ENCODE peak calls at places on chromosomes 12 and 14, in eight cellular contexts. M is sigmoid colon; Z is OCI-LY7; B is adipocyte; U is mucosa of descending colon; X is effector memory CD4-positive, alpha-beta T cell; R is heart right ventricle; E is IMR-90. F is an unnamed sample.

GRCh38 chr14:96100171-96101064 is 61.3 kb downstream of the C14orf132 start:
- DNase-seq in M (peak), Z (peak), B (peak), U (no peak), X (no peak), R (peak), E (peak), F (peak)

GRCh38 chr12:53989227-53990113 is 4.5 kb downstream of the HOXC10 start:
- DNase-seq in M (no peak), Z (peak), B (peak), U (peak), X (no peak), R (no peak), E (peak), F (peak)

GRCh38 chr14:64682173-64682710 is 22.0 kb upstream of the PLEKHG3 start:
- DNase-seq in M (peak), Z (no peak), B (peak), U (peak), X (no peak), R (peak), E (peak), F (peak)

GRCh38 chr12:15199886-15200285 is 21.3 kb downstream of the RERG start:
- DNase-seq in M (no peak), Z (no peak), B (no peak), U (no peak), X (no peak), R (no peak), E (no peak), F (no peak)

GRCh38 chr12:92438641-92439396 is 264.0 kb upstream of the PLEKHG7 start:
- DNase-seq in M (no peak), Z (no peak), B (peak), U (no peak), X (no peak), R (no peak), E (no peak), F (no peak)

GRCh38 chr12:118334939-118335567 is 37.7 kb downstream of the TAOK3 start:
- DNase-seq in M (no peak), Z (no peak), B (no peak), U (no peak), X (no peak), R (no peak), E (no peak), F (peak)

GRCh38 chr12:52975820-52976573 is 27.1 kb downstream of the KRT18 start:
- DNase-seq in M (no peak), Z (no peak), B (no peak), U (peak), X (no peak), R (peak), E (peak), F (peak)

GRCh38 chr12:10392394-10392930 is 2.6 kb upstream of the KLRK1 start:
- DNase-seq in M (peak), Z (peak), B (peak), U (no peak), X (no peak), R (peak), E (peak), F (peak)

GRCh38 chr12:121579190-121579791 is 1.5 kb downstream of the KDM2B start:
- DNase-seq in M (peak), Z (peak), B (peak), U (peak), X (peak), R (peak), E (no peak), F (no peak)

GRCh38 chr12:117718559-117718958 is 250.2 kb downstream of the KSR2 start:
- DNase-seq in M (no peak), Z (no peak), B (no peak), U (no peak), X (no peak), R (peak), E (no peak), F (no peak)

GRCh38 chr12:111287125-111287900 is 81.6 kb downstream of the PHETA1 start:
- DNase-seq in M (no peak), Z (no peak), B (no peak), U (no peak), X (no peak), R (no peak), E (no peak), F (no peak)

GRCh38 chr14:104460920-104461651 is 118.5 kb upstream of the C14orf180 start:
- DNase-seq in M (no peak), Z (no peak), B (peak), U (no peak), X (no peak), R (no peak), E (no peak), F (no peak)
- H3K4me3 ChIP-seq in M (no peak), Z (no peak), B (no peak), U (no peak), X (no peak), R (peak), E (no peak), F (no peak)

GRCh38 chr12:124569375-124570148 is 2.1 kb upstream of the NCOR2 start:
- DNase-seq in M (no peak), Z (no peak), B (no peak), U (no peak), X (no peak), R (no peak), E (no peak), F (peak)
- H3K4me3 ChIP-seq in M (no peak), Z (no peak), B (no peak), U (no peak), X (no peak), R (no peak), E (no peak), F (no peak)

GRCh38 chr12:114409796-114410520 is 4.0 kb upstream of the TBX5 start:
- DNase-seq in M (no peak), Z (no peak), B (no peak), U (no peak), X (no peak), R (no peak), E (peak), F (no peak)
- H3K4me3 ChIP-seq in M (no peak), Z (no peak), B (peak), U (no peak), X (no peak), R (peak), E (peak), F (no peak)

GRCh38 chr12:89058393-89058792 is 293.9 kb downstream of the DUSP6 start:
- DNase-seq in M (no peak), Z (no peak), B (no peak), U (no peak), X (no peak), R (no peak), E (no peak), F (no peak)

GRCh38 chr12:89062996-89063395 is 289.3 kb downstream of the DUSP6 start:
- DNase-seq in M (no peak), Z (no peak), B (no peak), U (no peak), X (no peak), R (no peak), E (no peak), F (no peak)

GRCh38 chr12:89060133-89060532 is 292.2 kb downstream of the DUSP6 start:
- DNase-seq in M (no peak), Z (no peak), B (no peak), U (no peak), X (no peak), R (no peak), E (peak), F (peak)

GRCh38 chr12:89059721-89060120 is 292.6 kb downstream of the DUSP6 start:
- DNase-seq in M (no peak), Z (no peak), B (no peak), U (no peak), X (no peak), R (no peak), E (no peak), F (peak)

GRCh38 chr12:89059061-89059460 is 293.2 kb downstream of the DUSP6 start:
- DNase-seq in M (no peak), Z (no peak), B (no peak), U (no peak), X (no peak), R (no peak), E (no peak), F (peak)
- H3K4me3 ChIP-seq in M (no peak), Z (no peak), B (no peak), U (no peak), X (no peak), R (no peak), E (no peak), F (no peak)

GRCh38 chr12:74321381-74321780 is 216.3 kb upstream of the ATXN7L3B start:
- DNase-seq in M (no peak), Z (no peak), B (no peak), U (no peak), X (no peak), R (no peak), E (no peak), F (no peak)
- H3K4me3 ChIP-seq in M (no peak), Z (no peak), B (no peak), U (no peak), X (no peak), R (no peak), E (no peak), F (no peak)